ENCODE peak calls at places on chromosome X, in four cellular contexts. N is GM23248; U is stimulated activated CD8-positive, alpha-beta memory T cell treated with anti-CD3 and anti-CD28 coated beads, Interleukin-12 subunit alpha, Interleukin-12 subunit beta, amount 100 ng/mL, for 4 hours; K is heart left ventricle. C is an unnamed sample.

GRCh38 chrX:105715746-105716145 is 106.6 kb upstream of the NRK start:
- DNase-seq in N (no peak), K (no peak), U (no peak), C (no peak)

GRCh38 chrX:23890933-23891332 is 16.8 kb downstream of the APOO start:
- DNase-seq in N (peak; percentile 41), K (no peak), U (no peak), C (no peak)

GRCh38 chrX:119880552-119881437 is 9.2 kb downstream of the NDUFA1 start:
- DNase-seq in U (no peak), N (peak; percentile 73), K (no peak), C (no peak)

GRCh38 chrX:138191998-138192397 is 519.5 kb downstream of the FGF13 start:
- DNase-seq in K (no peak), U (no peak), N (peak; percentile 50), C (no peak)

GRCh38 chrX:74419861-74420193 is 1.5 kb upstream of the SLC16A2 start:
- DNase-seq in U (no peak), K (no peak), N (peak; percentile 32), C (no peak)

GRCh38 chrX:120310861-120311631 is at the start of gene TMEM255A:
- DNase-seq in U (no peak), K (no peak), N (peak; percentile 21), C (peak; percentile 14)

GRCh38 chrX:77298790-77299189 is 148.4 kb upstream of the FGF16 start:
- DNase-seq in U (no peak), N (no peak), K (no peak), C (no peak)

GRCh38 chrX:45774961-45775360 is 574.3 kb upstream of the DIPK2B start:
- DNase-seq in N (peak; percentile 88), U (no peak), K (no peak), C (no peak)

GRCh38 chrX:17521871-17522693 is 147.1 kb downstream of the NHS start:
- DNase-seq in N (peak; percentile 50), U (no peak), K (no peak), C (no peak)

GRCh38 chrX:88135735-88136134 is 611.3 kb upstream of the CPXCR1 start:
- DNase-seq in N (peak; percentile 16), U (no peak), K (no peak), C (no peak)

GRCh38 chrX:82451725-82452124 is 1056.4 kb upstream of the POU3F4 start:
- DNase-seq in N (no peak), K (no peak), U (no peak), C (no peak)

GRCh38 chrX:100687546-100687945 is 43.5 kb downstream of the SRPX2 start:
- DNase-seq in K (no peak), U (no peak), N (no peak), C (no peak)

GRCh38 chrX:119410027-119410819 is 11.1 kb downstream of the SLC25A43 start:
- DNase-seq in N (peak; percentile 94), U (no peak), K (no peak), C (no peak)

GRCh38 chrX:69032601-69033000 is 132.7 kb downstream of the PJA1 start:
- DNase-seq in N (no peak), K (no peak), U (no peak), C (no peak)